ENCODE peak calls at places on chromosomes 13 and 19, in six cellular contexts. F is breast epithelium, Y is RWPE1, B is A549, R is stomach, E is dorsolateral prefrontal cortex. P is an unnamed sample.

GRCh38 chr19:34904846-34905527 is 21.7 kb upstream of the ZNF30 start:
- DNase-seq in F (no peak), E (no peak), Y (no peak), R (no peak), B (no peak), P (no peak)

GRCh38 chr19:15563931-15564330 is 51.1 kb upstream of the CYP4F8 start:
- DNase-seq in Y (no peak), E (no peak), B (no peak), R (no peak), F (no peak), P (no peak)

GRCh38 chr19:34504809-34505291 is 23.3 kb downstream of the WTIP start:
- DNase-seq in B (peak), R (no peak), E (no peak), F (peak), Y (no peak), P (no peak)

GRCh38 chr13:75635621-75636338 is at the start of gene LMO7:
- DNase-seq in R (peak), F (peak), B (peak), E (no peak), Y (peak), P (peak)

GRCh38 chr19:10021446-10021845 is 8.2 kb downstream of the RDH8 start:
- DNase-seq in E (no peak), R (no peak), Y (no peak), F (no peak), B (no peak), P (no peak)

GRCh38 chr13:93621966-93622365 is 395.4 kb downstream of the GPC6 start:
- DNase-seq in B (no peak), R (no peak), E (no peak), Y (no peak), F (no peak), P (no peak)

GRCh38 chr13:43994999-43995859 is 115.5 kb downstream of the LACC1 start:
- DNase-seq in F (no peak), E (no peak), B (no peak), R (no peak), Y (no peak), P (no peak)

GRCh38 chr19:46528601-46529447 is 33.2 kb upstream of the PNMA8B start:
- DNase-seq in R (no peak), B (no peak), Y (no peak), E (no peak), F (no peak), P (no peak)

GRCh38 chr13:114121496-114122466 is 10.6 kb downstream of the RASA3 start:
- DNase-seq in Y (no peak), E (no peak), F (no peak), B (no peak), R (no peak), P (no peak)

DNA sequence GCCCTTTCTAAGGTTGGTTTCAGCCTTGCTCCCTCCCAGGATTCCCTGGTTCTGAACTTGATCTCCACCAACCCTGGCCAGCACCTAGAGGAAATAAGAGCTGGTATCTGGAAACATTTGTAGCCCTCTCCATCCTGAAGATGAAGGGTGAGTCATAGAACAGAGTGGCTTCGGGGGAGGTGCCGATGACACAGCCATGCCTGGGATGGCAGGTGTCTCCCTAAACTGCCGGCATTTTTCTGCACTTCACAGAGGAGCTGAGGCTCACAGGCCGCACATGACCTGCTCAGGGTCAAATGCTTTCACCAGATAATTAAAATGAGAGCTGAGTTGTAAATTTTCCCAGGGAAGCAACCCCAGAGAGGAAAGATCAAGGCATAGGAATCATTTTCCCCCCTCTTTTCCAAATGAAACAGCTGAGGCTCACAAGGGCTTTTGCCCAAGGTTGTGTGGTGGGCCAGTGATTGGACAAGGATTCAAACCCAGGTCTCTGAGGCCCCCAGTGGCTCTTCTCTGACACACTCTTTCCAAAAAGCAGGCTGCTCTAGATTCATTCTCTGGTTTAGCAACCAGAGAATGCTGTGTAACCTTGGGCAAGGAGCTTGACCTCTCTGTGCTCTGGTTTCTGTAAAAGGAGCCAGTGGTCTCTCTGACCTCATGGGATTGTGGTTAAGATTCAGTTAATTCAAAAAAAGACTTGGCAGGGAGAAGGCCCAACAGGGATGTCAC is 1.2 kb upstream of the SLC25A42 start:
- DNase-seq in R (no peak), Y (peak), F (no peak), E (no peak), B (peak), P (no peak)
- H3K27ac ChIP-seq in R (no peak), Y (peak), F (peak), E (no peak), B (peak), P (peak)

GRCh38 chr13:50015750-50016149 is 506 bp downstream of the KCNRG start:
- DNase-seq in Y (no peak), F (no peak), E (no peak), R (no peak), B (no peak), P (no peak)

GRCh38 chr13:50016421-50016820 is 1.2 kb downstream of the KCNRG start:
- DNase-seq in B (no peak), Y (no peak), R (no peak), E (no peak), F (no peak), P (no peak)

GRCh38 chr13:50014404-50014803 is 840 bp upstream of the KCNRG start:
- DNase-seq in R (no peak), E (no peak), B (no peak), Y (no peak), F (no peak), P (no peak)

GRCh38 chr13:50017819-50018218 is 2.6 kb downstream of the KCNRG start:
- DNase-seq in Y (no peak), F (no peak), B (no peak), E (no peak), R (no peak), P (no peak)

DNA sequence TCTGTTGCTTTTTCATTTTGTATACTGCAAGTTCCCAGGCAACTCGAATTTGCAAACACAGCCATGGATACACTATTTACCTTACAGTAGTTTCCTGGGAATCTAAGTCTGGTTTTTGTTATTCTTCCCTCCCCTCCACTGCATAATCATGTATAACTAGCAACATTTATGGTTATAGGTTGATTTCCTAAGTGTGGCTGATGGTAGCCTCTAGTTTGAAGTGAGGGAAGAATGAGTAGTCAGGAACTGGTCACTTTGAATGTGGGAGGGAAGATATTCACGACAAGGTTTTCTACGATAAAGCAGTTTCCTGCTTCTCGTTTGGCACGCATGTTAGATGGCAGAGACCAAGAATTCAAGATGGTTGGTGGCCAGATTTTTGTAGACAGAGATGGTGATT is at the start of gene KCNRG:
- DNase-seq in Y (no peak), F (no peak), B (no peak), E (no peak), R (no peak), P (no peak)
- H3K27ac ChIP-seq in Y (no peak), F (peak), B (no peak), E (peak), R (peak), P (peak)

GRCh38 chr19:51364200-51365106 is 1.7 kb downstream of the ETFB start:
- DNase-seq in B (peak), F (no peak), R (no peak), Y (peak), E (peak), P (peak)
- H3K27ac ChIP-seq in B (peak), F (peak), R (no peak), Y (peak), E (peak), P (peak)

DNA sequence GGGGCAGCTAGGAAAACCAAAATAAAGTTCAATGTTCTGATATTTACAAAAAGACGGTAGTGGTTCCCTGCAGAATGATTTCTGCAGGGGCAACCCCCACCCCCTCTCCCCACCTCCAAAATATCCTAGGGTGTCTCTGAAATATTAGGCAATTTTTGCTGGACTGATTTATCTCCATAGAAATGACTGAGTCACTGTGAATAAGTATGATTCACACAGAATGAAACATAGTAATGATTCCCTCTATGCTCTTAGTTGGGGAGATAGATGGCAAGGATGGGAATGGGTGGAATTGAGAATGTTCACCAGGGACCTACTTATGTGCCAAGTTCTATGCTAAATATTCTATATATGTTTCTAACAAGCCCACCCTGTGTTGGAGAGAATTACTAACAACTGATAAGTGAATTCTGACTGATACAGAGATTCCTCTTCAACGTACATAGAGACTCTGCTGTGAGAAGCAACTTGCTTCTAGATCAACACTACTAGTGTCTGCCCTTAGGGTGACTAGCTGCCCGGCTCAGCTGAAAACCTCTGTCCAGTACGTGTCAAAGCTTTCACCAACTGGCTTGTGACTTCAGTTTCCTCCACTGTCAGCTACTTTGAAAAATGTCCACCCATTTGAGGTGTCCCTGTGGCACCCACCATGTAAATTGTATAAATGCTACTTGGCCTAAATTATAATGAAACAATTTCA is 38.4 kb upstream of the RAP2A start:
- DNase-seq in R (no peak), B (peak), Y (peak), F (no peak), E (no peak), P (no peak)
- H3K27ac ChIP-seq in R (no peak), B (peak), Y (no peak), F (no peak), E (no peak), P (no peak)

DNA sequence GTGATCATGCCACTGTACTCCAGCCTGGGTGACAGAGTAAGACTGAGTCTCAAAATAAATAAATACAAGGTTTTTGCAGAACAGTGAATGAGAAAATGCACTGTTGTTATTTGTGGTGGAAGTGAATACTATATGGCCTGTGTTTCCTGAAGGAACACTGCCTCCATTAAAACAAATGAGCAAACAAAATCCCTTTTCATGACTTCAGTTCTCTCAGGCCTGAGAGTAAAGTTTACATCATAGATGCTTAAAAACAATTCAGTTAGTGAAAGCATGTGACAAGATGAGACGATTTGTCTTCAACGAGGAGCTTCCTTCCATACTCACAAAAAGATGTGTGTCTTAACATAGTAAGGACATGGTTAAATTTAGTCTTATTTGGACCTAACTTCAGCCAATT is 14.4 kb downstream of the SPINT2 start:
- DNase-seq in F (no peak), B (no peak), Y (no peak), R (no peak), E (no peak), P (no peak)
- H3K27ac ChIP-seq in F (peak), B (peak), Y (peak), R (peak), E (peak), P (peak)

DNA sequence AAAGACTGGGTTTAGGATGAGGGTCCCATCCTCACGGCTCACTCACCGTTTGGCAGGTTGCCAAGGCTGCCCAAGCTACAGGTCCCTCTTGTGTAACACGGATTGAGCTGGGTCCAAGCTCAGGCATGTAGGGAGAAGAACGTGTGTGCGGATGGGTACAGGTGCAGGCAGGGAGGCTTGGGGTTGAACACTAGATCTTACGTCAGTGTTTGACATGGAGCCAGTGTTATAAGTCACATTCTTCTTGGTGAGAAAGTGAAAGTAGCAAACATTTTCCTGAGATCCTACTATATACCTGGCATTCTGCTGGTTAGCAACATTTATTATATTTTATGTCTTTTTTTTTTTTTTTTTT is 136.8 kb upstream of the RNF113B start:
- DNase-seq in R (peak), E (no peak), Y (no peak), B (no peak), F (no peak), P (no peak)
- H3K27ac ChIP-seq in R (peak), E (no peak), Y (no peak), B (no peak), F (no peak), P (no peak)

DNA sequence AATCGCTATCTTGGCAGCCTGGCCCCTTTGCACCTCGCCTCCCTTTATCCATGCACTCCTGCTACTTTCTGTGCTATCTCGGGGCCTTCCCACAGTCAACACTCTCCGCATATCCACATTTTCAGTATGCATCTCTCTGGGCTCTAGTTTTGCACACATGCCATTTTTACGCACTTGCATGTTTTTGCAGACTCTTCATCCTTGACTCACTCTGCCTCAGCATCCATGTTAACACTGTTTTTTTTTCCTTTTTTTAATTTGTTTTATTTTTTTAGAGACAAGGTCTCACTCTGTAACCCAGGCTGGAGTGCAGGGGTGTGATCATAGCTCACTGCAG is 2.5 kb downstream of the MAMSTR start:
- DNase-seq in R (no peak), B (no peak), F (no peak), Y (no peak), E (no peak), P (no peak)
- H3K27ac ChIP-seq in R (no peak), B (no peak), F (peak), Y (peak), E (peak), P (peak)

DNA sequence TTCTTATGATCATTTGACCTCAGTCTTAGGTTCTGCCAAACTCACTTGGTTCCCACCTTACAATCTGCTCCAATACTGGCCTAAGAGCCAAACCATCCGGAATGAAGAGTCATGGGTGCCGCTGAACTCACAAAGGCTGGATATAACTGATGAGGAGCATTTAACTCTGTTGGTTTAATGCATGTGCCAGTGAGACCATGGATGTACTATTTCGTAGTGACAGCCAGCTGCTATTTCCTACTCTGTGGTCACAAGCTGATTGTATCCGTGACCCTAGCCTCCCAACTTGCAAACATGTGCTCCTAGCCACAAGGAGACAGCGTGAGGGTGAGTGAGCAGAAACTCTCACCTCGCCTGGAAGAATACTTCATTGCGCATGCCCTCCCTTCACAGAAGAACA is 67.0 kb upstream of the RAP2A start:
- DNase-seq in Y (no peak), F (no peak), R (no peak), E (no peak), B (no peak), P (no peak)
- H3K27ac ChIP-seq in Y (peak), F (peak), R (no peak), E (peak), B (peak), P (peak)